ENCODE peak calls at places on chromosomes 12 and 14, in ten cellular contexts. I is lung, N is fibroblast of mammary gland, M is fibroblast of villous mesenchyme, G is endothelial cell, T is neural progenitor cell, E is upper lobe of right lung, Q is mucosa of descending colon, P is B cell, F is AG04449. R is an unnamed sample.

GRCh38 chr14:96663076-96663475 is 134.1 kb upstream of the VRK1 start:
- DNase-seq in I (no peak), N (no peak), M (no peak), G (no peak), T (no peak), E (no peak), Q (no peak), P (no peak), F (no peak), R (no peak)

GRCh38 chr14:69289811-69290520 is 30.0 kb downstream of the GALNT16 start:
- DNase-seq in I (no peak), N (peak), M (no peak), G (no peak), T (no peak), E (no peak), Q (no peak), P (no peak), F (no peak), R (no peak)

GRCh38 chr14:73760598-73761586 is 46.7 kb upstream of the PNMA1 start:
- DNase-seq in I (no peak), N (no peak), M (no peak), G (no peak), T (no peak), E (no peak), Q (no peak), P (no peak), F (no peak), R (no peak)

GRCh38 chr12:96177013-96177412 is 17.2 kb upstream of the ELK3 start:
- DNase-seq in I (no peak), N (peak), M (no peak), G (no peak), T (no peak), E (no peak), Q (no peak), P (no peak), F (no peak), R (no peak)

GRCh38 chr12:13120431-13120830 is 17.0 kb upstream of the GSG1 start:
- DNase-seq in I (no peak), N (no peak), M (no peak), G (no peak), T (no peak), E (no peak), Q (no peak), P (no peak), F (no peak), R (no peak)

GRCh38 chr14:64930085-64930843 is 12.3 kb downstream of the GPX2 start:
- DNase-seq in I (no peak), N (peak), M (no peak), G (no peak), T (no peak), E (no peak), Q (no peak), P (no peak), F (peak), R (no peak)

GRCh38 chr12:53748072-53748840 is 3.5 kb downstream of the CISTR start:
- DNase-seq in I (no peak), N (no peak), M (no peak), G (no peak), T (peak), E (no peak), Q (no peak), P (no peak), F (no peak), R (no peak)

GRCh38 chr14:22070119-22070982 is 396.7 kb upstream of the OR4E1 start:
- DNase-seq in I (no peak), N (peak), M (no peak), G (peak), T (peak), E (no peak), Q (peak), P (no peak), F (no peak), R (peak)

GRCh38 chr12:117854339-117855012 is 114.3 kb downstream of the KSR2 start:
- DNase-seq in I (peak), N (peak), M (peak), G (peak), T (peak), E (no peak), Q (peak), P (no peak), F (no peak), R (peak)

DNA sequence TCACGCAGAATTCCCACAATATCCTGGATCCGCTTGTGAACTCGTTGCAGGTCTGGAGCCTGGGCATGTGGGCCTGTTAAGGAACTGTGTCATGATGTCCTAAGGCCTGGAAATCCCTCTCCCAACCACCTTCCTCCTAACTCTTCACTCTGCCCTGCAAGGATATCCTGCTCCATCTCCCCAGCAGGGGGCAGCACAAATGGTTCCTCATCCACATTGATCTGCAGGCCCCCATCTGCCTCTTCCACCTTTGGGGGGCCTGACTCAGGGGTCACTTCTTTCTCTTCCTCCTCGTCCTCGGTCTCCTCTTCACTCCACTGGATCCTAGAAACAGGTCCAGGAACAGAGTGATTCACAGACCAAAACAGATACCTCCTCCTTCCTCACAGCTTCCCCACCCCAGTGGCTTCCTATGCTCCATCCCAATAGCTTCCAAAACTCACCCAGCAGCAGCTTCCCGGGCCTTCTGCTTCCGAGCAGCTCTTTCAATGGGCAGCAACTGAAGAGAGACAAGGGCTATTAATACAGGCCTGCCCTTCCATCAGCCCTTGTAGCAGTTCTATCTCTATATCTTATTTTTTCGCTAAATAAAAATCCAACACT is 4.5 kb downstream of the NOP2 start:
- DNase-seq in I (peak), N (peak), M (no peak), G (peak), T (peak), E (peak), Q (peak), P (peak), F (no peak), R (peak)
- TF ChIP-seq CTCF in I (peak), N (peak), M (peak), G (peak), T (peak), E (peak), Q (peak), P (peak), F (peak), R (peak)

GRCh38 chr12:102050660-102051430 is 10.9 kb downstream of the WASHC3 start:
- DNase-seq in I (no peak), N (no peak), M (no peak), G (no peak), T (no peak), E (no peak), Q (no peak), P (no peak), F (no peak), R (no peak)
- TF ChIP-seq CTCF in I (no peak), N (no peak), M (no peak), G (no peak), T (no peak), E (no peak), Q (no peak), P (no peak), F (no peak), R (no peak)

GRCh38 chr12:85156569-85156968 is 120.4 kb downstream of the LRRIQ1 start:
- DNase-seq in I (no peak), N (no peak), M (no peak), G (no peak), T (no peak), E (no peak), Q (no peak), P (no peak), F (no peak), R (no peak)

GRCh38 chr12:85157023-85157626 is 121.0 kb downstream of the LRRIQ1 start:
- DNase-seq in I (no peak), N (no peak), M (no peak), G (no peak), T (no peak), E (no peak), Q (no peak), P (no peak), F (no peak), R (no peak)

DNA sequence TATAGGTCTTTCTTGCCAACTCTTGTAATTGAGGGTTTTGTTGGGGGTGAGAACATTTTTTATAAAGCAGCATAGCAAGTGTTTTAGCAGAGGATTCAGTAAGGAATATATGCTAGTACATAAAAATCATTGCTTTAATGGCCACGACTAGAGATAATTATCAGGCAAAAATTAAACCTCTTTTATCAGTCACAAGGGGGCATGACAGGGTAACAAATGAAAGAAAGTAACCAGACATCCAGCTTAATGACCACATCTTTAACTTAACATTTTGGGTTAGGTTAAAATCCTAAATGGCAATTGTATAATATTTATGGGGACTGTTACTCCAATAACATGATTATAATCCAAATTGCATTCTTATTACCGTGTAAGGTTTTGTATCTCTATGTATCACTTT is 119.6 kb downstream of the LRRIQ1 start:
- DNase-seq in I (no peak), N (peak), M (peak), G (no peak), T (peak), E (no peak), Q (no peak), P (no peak), F (no peak), R (no peak)
- TF ChIP-seq CTCF in I (no peak), N (peak), M (peak), G (peak), T (peak), E (no peak), Q (no peak), P (no peak), F (no peak), R (no peak)

DNA sequence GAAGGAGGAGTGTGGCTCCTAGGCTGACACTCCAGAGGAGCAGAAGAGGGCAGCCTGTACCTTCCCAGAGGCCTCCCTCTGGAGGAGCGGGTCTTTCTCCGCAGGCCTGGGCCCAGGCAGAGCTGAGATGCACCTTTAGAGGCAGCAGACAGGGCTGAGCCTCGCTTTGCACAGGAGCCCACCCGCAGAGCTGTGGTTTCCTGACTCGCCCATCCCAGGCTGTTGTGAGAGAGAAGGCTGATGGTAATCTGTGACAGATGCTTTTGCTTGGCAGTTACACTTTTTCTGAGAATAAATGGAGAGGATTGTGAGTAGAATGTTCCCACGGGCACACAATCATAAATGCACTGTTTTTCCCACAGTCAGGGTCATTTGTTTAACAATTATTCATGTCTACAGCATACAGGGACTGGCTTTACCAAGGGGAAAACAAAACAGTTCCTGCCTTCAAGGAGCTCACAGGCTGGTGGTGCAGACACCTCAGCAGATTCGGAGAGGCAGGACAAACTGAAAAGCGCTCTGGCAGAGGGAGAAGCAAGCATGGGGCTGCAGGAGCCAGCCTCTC is 13.9 kb downstream of the EVL start:
- DNase-seq in I (no peak), N (peak), M (peak), G (no peak), T (peak), E (no peak), Q (peak), P (no peak), F (peak), R (peak)
- TF ChIP-seq CTCF in I (no peak), N (no peak), M (no peak), G (no peak), T (no peak), E (no peak), Q (no peak), P (no peak), F (peak), R (no peak)

DNA sequence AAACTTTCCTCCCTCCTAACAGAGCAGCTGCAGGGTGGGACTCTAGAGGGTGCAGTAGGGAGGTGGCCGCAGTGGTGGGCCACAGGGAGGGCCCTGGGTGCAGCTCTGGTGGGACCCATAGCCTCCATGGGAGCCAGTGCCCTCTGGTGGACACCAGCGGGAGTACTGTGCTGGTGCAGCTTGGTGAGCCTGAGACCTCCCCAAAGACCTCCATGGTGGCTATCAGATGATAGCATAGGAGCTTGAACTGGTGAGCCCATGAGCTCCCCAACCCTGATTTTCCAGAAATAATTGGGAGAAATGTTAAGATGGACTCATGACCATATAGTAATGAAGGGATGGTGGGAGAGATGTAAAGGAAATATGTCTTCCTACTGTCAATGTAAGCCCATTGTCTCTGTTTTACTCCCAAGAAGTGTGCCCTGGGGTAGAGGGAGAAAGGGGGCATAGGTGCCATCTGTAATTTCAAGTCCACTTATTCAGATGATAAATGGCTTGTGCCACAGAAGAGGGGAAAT is 98.7 kb downstream of the GAS2L3 start:
- DNase-seq in I (no peak), N (peak), M (no peak), G (peak), T (peak), E (no peak), Q (peak), P (peak), F (no peak), R (peak)
- TF ChIP-seq CTCF in I (no peak), N (peak), M (peak), G (peak), T (peak), E (peak), Q (peak), P (peak), F (peak), R (peak)

DNA sequence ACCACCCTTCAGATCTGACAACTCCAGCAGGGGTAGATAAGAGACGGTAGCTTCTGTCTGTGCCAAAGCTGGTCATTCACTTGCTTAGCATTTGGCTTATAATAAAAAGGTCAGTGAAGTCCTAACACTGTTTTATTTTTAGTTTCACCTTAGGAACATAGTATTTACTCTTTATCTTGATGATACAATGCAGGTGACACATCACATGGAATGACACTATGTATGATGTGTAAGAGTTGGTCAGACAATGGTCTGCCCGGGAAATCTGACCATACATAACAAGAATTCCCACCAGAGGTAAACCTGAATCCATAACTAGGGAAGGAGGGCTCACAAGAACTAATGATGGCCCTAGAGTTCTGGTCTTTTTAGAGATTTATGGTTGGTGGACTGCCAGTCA is 66.6 kb downstream of the IFNG start:
- DNase-seq in I (no peak), N (no peak), M (no peak), G (no peak), T (no peak), E (no peak), Q (no peak), P (no peak), F (no peak), R (no peak)
- TF ChIP-seq CTCF in I (no peak), N (no peak), M (no peak), G (no peak), T (no peak), E (no peak), Q (no peak), P (no peak), F (no peak), R (no peak)

DNA sequence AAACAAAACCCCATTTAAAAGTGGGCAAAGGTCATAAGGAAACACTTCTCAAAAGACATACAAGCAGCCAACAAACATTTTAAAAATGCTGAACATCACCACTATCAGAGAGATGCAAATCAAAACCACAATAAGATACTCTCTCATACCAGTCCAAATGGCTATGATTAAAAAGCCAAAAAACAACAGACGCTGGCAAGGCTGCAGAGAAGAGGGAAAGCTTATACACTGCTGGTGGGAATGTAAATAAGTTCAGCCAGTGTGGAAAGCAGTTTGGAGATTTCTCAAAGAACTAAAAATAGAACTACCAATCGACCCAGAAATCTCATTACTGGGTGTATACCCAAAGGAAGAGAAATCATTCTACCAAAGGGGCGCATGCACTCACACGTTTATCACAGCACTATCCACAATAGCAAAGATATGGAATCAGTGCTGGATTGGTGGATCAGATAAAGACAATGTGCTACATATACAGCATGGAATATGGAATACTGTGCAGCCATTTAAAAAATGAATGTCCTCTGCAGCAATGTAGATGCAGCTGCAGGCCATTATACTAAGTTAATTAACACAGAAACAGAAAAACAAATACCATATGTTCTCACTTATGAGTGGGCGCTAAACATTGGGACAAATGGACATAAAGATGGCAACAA is 102.1 kb upstream of the DAAM1 start:
- DNase-seq in I (no peak), N (peak), M (peak), G (no peak), T (no peak), E (no peak), Q (no peak), P (no peak), F (peak), R (no peak)
- TF ChIP-seq CTCF in I (no peak), N (no peak), M (no peak), G (no peak), T (no peak), E (no peak), Q (no peak), P (no peak), F (no peak), R (no peak)

GRCh38 chr12:47164116-47164515 is 84.4 kb upstream of the AMIGO2 start:
- DNase-seq in I (no peak), N (no peak), M (no peak), G (no peak), T (no peak), E (no peak), Q (no peak), P (no peak), F (no peak), R (no peak)

GRCh38 chr12:47165934-47166333 is 86.2 kb upstream of the AMIGO2 start:
- DNase-seq in I (no peak), N (no peak), M (peak), G (no peak), T (no peak), E (no peak), Q (no peak), P (no peak), F (no peak), R (no peak)

GRCh38 chr12:47160296-47161244 is 80.8 kb upstream of the AMIGO2 start:
- DNase-seq in I (no peak), N (no peak), M (no peak), G (no peak), T (no peak), E (no peak), Q (no peak), P (no peak), F (no peak), R (no peak)

GRCh38 chr12:47166365-47166764 is 86.6 kb upstream of the AMIGO2 start:
- DNase-seq in I (no peak), N (no peak), M (no peak), G (no peak), T (no peak), E (no peak), Q (no peak), P (no peak), F (no peak), R (no peak)

GRCh38 chr12:47164730-47165439 is 85.1 kb upstream of the AMIGO2 start:
- DNase-seq in I (no peak), N (peak), M (no peak), G (no peak), T (no peak), E (no peak), Q (no peak), P (no peak), F (no peak), R (no peak)
- TF ChIP-seq CTCF in I (no peak), N (no peak), M (no peak), G (no peak), T (no peak), E (no peak), Q (no peak), P (no peak), F (no peak), R (no peak)